ENCODE peak calls at places on chromosome 11, in nine cellular contexts. E, A, W, B, J, L, U, G and T are unnamed samples.

GRCh38 chr11:67267188-67268035 is 1.1 kb downstream of the GRK2 start:
- DNase-seq in E (no peak), A (peak), W (peak), B (no peak), J (peak), L (no peak), U (no peak), G (no peak), T (no peak)

GRCh38 chr11:107783121-107783520 is 71.3 kb upstream of the SLN start:
- DNase-seq in E (no peak), A (no peak), W (no peak), B (no peak), J (no peak), L (no peak), U (no peak), G (no peak), T (no peak)

GRCh38 chr11:65013130-65013691 is 749 bp upstream of the ARL2 start:
- DNase-seq in E (peak), A (peak), W (peak), B (peak), J (peak), L (peak), U (peak), G (no peak), T (no peak)

GRCh38 chr11:107780136-107780535 is 68.3 kb upstream of the SLN start:
- DNase-seq in E (peak), A (no peak), W (no peak), B (no peak), J (no peak), L (peak), U (no peak), G (no peak), T (no peak)

GRCh38 chr11:125070699-125071254 is 7.7 kb downstream of the SLC37A2 start:
- DNase-seq in E (peak), A (peak), W (peak), B (peak), J (peak), L (peak), U (peak), G (peak), T (peak)

GRCh38 chr11:118001494-118001971 is 15.3 kb downstream of the IL10RA start:
- DNase-seq in E (no peak), A (no peak), W (no peak), B (no peak), J (no peak), L (no peak), U (no peak), G (no peak), T (no peak)

GRCh38 chr11:130512662-130513061 is 64.2 kb downstream of the ADAMTS15 start:
- DNase-seq in E (no peak), A (no peak), W (no peak), B (no peak), J (no peak), L (no peak), U (no peak), G (no peak), T (no peak)

GRCh38 chr11:10349806-10350205 is 44.9 kb downstream of the ADM start:
- DNase-seq in E (no peak), A (no peak), W (no peak), B (no peak), J (no peak), L (no peak), U (no peak), G (no peak), T (no peak)

GRCh38 chr11:62539238-62539925 is 7.2 kb downstream of the AHNAK start:
- DNase-seq in E (peak), A (peak), W (peak), B (peak), J (peak), L (peak), U (peak), G (no peak), T (peak)

GRCh38 chr11:62552931-62553838 is 6.6 kb upstream of the AHNAK start:
- DNase-seq in E (peak), A (peak), W (peak), B (peak), J (peak), L (peak), U (peak), G (peak), T (peak)

GRCh38 chr11:84626256-84626655 is 1000.9 kb downstream of the DLG2 start:
- DNase-seq in E (no peak), A (no peak), W (no peak), B (no peak), J (no peak), L (no peak), U (peak), G (no peak), T (no peak)

GRCh38 chr11:32972781-32973180 is 42.9 kb upstream of the DEPDC7 start:
- DNase-seq in E (no peak), A (no peak), W (no peak), B (no peak), J (no peak), L (no peak), U (no peak), G (no peak), T (no peak)

GRCh38 chr11:119433369-119433749 is 10.4 kb upstream of the THY1 start:
- DNase-seq in E (no peak), A (no peak), W (no peak), B (no peak), J (no peak), L (no peak), U (peak), G (no peak), T (no peak)

GRCh38 chr11:124760205-124760652 is 1.9 kb downstream of the ESAM start:
- DNase-seq in E (no peak), A (peak), W (peak), B (no peak), J (no peak), L (peak), U (no peak), G (no peak), T (no peak)

GRCh38 chr11:69166186-69167115 is 10.7 kb downstream of the SMIM38 start:
- DNase-seq in E (peak), A (no peak), W (no peak), B (peak), J (no peak), L (peak), U (peak), G (peak), T (peak)

GRCh38 chr11:84558085-84558905 is 1068.8 kb downstream of the DLG2 start:
- DNase-seq in E (peak), A (no peak), W (no peak), B (peak), J (no peak), L (peak), U (peak), G (peak), T (peak)

GRCh38 chr11:111855506-111855905 is 15.9 kb downstream of the ALG9 start:
- DNase-seq in E (no peak), A (no peak), W (no peak), B (no peak), J (no peak), L (no peak), U (no peak), G (no peak), T (no peak)

DNA sequence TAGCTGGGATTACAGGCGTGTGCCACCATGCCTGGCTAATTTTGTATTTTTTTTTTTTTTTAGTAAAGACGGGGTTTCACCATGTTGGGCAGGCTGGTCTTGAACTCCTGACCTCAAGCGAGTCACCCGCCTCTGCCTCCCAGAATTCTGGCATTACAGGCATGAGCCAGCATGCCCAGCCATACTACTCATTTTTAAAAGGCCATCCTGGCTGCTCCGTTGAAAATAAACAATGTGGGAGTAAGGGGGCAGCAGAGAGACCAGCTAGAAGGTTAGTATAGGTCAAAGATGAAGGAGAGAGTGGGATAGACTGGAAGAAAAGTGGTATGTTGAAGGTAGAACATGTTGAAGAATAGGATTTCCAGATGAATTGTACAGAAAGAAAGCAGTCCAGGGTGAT is 17.6 kb upstream of the LIN7C start:
- DNase-seq in E (peak), A (no peak), W (no peak), B (no peak), J (no peak), L (peak), U (peak), G (peak), T (no peak)
- TF ChIP-seq CTCF in E (peak), A (no peak), W (no peak), B (no peak), J (no peak), L (peak), U (peak), G (peak), T (peak)

GRCh38 chr11:105137286-105137685 is 2.3 kb downstream of the CARD18 start:
- DNase-seq in E (peak), A (no peak), W (no peak), B (no peak), J (no peak), L (no peak), U (peak), G (no peak), T (no peak)

GRCh38 chr11:105130189-105130813 is 9.3 kb downstream of the CARD18 start:
- DNase-seq in E (no peak), A (no peak), W (no peak), B (no peak), J (no peak), L (no peak), U (no peak), G (no peak), T (no peak)

GRCh38 chr11:105135873-105136272 is 3.7 kb downstream of the CARD18 start:
- DNase-seq in E (no peak), A (no peak), W (no peak), B (no peak), J (no peak), L (no peak), U (no peak), G (no peak), T (no peak)

DNA sequence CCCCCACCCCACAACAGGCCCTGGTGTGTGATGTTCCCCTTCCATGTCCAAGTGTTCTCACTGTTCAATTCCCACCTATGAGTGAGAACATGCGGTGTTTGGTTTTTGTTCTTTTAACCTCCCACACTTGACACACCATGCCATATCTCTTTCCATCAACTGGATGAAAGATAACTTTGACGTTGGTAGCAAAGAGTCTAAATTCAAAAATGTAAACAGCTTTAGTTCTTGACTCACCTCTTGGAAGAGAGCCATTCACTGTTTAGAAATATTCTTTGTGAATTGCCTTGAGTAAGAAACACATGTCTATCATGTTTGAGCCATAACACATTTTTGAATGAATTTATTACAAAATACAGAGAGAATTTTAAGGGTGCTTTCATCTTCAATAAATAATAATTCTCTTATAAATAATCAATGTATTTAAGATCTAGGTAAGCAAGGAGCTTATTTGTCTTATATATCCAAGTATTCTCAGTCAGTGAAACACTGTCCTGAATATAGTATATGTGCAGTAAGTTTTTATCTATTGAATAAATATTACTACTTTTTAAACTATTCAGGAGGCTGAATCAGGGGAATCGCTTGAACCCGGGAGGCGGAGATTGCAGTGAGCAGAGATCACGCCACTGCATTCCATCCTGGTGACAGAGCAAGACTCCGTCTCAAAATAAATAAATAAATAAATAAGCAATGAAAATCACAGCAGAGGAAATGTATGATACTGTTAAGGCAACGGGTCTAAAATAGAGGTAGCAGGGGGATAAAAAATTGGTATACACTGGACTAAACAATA is 6.7 kb downstream of the CARD18 start:
- DNase-seq in E (peak), A (no peak), W (no peak), B (no peak), J (no peak), L (peak), U (peak), G (no peak), T (peak)
- H3K4me3 ChIP-seq in E (no peak), A (no peak), W (no peak), B (no peak), J (no peak), L (no peak), U (no peak), G (no peak), T (no peak)

GRCh38 chr11:58787903-58788302 is 56.2 kb upstream of the GLYAT start:
- DNase-seq in E (peak), A (no peak), W (no peak), B (no peak), J (no peak), L (no peak), U (no peak), G (no peak), T (no peak)

GRCh38 chr11:58786693-58787092 is 55.0 kb upstream of the GLYAT start:
- DNase-seq in E (no peak), A (no peak), W (no peak), B (no peak), J (no peak), L (no peak), U (no peak), G (no peak), T (no peak)

GRCh38 chr11:58788355-58789023 is 56.0 kb downstream of the GLYATL2 start:
- DNase-seq in E (peak), A (no peak), W (no peak), B (peak), J (peak), L (peak), U (peak), G (peak), T (no peak)

GRCh38 chr11:58782066-58782465 is 50.3 kb upstream of the GLYAT start:
- DNase-seq in E (no peak), A (no peak), W (no peak), B (no peak), J (no peak), L (no peak), U (no peak), G (no peak), T (no peak)

GRCh38 chr11:58784995-58785394 is 53.3 kb upstream of the GLYAT start:
- DNase-seq in E (no peak), A (no peak), W (no peak), B (no peak), J (no peak), L (no peak), U (no peak), G (no peak), T (no peak)
- TF ChIP-seq CTCF in E (no peak), A (no peak), W (no peak), B (no peak), J (peak), L (no peak), U (no peak), G (peak), T (no peak)

DNA sequence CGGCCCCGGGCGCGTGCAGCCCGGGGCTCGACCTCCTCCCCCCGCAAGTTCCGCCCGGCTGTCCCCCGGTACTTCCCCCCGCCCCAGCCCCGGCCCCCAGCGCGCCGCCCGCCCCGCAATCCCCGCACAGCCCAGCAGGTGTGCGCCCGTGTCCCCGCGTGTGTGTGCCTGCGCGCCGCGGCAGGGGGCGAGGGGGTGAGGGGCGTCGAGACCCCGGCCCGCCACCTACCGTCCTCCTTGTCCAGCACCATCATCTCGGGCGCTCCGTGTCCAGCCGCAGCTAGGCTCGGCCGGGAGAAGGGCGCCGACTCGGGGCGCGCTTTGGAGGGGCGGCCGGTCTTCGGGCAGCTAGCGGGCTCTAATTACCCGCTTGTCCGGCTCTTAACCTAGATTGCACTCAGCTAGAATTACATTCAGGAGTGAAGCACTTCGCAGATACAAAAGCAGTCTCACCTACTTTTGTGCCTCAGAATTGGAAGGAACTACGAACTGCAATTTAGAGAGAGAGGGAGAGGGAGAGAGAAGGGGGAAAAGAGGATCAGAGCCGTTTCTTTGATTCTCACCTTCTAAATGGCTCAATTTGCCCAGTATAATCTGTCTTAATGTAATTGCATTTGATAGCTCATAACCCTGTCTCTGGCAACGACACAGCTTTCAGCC is 439 bp downstream of the LMO1 start:
- DNase-seq in E (peak), A (peak), W (no peak), B (no peak), J (peak), L (no peak), U (no peak), G (no peak), T (no peak)
- H3K4me3 ChIP-seq in E (peak), A (peak), W (peak), B (peak), J (peak), L (no peak), U (peak), G (no peak), T (peak)

DNA sequence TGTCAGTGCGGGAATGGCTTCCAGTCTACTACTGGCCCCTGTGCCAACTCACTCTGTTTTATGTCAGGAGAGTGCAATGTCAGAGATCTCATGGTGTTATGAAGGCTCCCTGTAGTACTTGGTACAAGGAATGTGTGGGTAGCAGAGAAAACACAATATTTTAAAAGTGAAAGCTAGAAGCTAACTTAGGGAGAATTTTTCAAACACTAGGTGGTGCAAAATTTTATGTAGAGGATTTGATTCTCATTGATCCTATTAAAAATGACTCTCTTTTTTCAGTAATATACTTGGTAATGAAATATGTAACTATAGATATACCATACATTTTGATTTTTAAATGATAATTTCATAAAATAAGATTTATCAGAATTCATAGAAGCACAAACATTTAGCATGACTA is 134.7 kb downstream of the JRKL start:
- DNase-seq in E (peak), A (no peak), W (no peak), B (no peak), J (no peak), L (no peak), U (peak), G (no peak), T (peak)
- TF ChIP-seq CTCF in E (no peak), A (no peak), W (peak), B (no peak), J (peak), L (no peak), U (peak), G (no peak), T (peak)

GRCh38 chr11:47858169-47858543 is 10.0 kb upstream of the NUP160 start:
- DNase-seq in E (no peak), A (no peak), W (no peak), B (no peak), J (no peak), L (peak), U (peak), G (no peak), T (peak)
- H3K4me3 ChIP-seq in E (no peak), A (no peak), W (no peak), B (no peak), J (no peak), L (no peak), U (no peak), G (no peak), T (no peak)

GRCh38 chr11:63745304-63746170 is 23.0 kb downstream of the ZFTA start:
- DNase-seq in E (no peak), A (no peak), W (no peak), B (no peak), J (no peak), L (no peak), U (peak), G (no peak), T (no peak)
- TF ChIP-seq CTCF in E (peak), A (peak), W (no peak), B (peak), J (peak), L (peak), U (peak), G (peak), T (peak)